ENCODE peak calls at places on chromosomes 6 and 20, in six cellular contexts. M, J, G, E, S and D are unnamed samples. For H3K36me3, the result is how much of the 10 kb centered on the place peaks cover.

GRCh38 chr6:139482184-139482751 is 107.8 kb upstream of the CITED2 start:
- DNase-seq in M (peak), J (no peak), G (no peak), E (no peak), S (no peak), D (no peak)

GRCh38 chr6:95142661-95143060 is 434.7 kb upstream of the MANEA start:
- DNase-seq in M (no peak), J (no peak), G (no peak), E (no peak), S (no peak), D (no peak)

GRCh38 chr6:79230149-79230548 is 4.3 kb downstream of the HMGN3 start:
- DNase-seq in M (no peak), J (no peak), G (no peak), E (no peak), S (no peak), D (no peak)

GRCh38 chr20:8428988-8429387 is 296.9 kb downstream of the PLCB1 start:
- DNase-seq in M (no peak), J (no peak), G (no peak), E (no peak), S (no peak), D (no peak)

GRCh38 chr6:32761084-32761483 is 2.2 kb downstream of the HLA-DQB2 start:
- DNase-seq in M (no peak), J (no peak), G (no peak), E (no peak), S (no peak), D (no peak)

GRCh38 chr6:145755682-145756081 is 20.4 kb upstream of the EPM2A start:
- DNase-seq in M (no peak), J (no peak), G (no peak), E (no peak), S (no peak), D (no peak)

GRCh38 chr6:12119085-12119588 is 107.0 kb downstream of the HIVEP1 start:
- DNase-seq in M (no peak), J (no peak), G (no peak), E (no peak), S (no peak), D (no peak)

GRCh38 chr20:21100590-21101452 is 5.3 kb downstream of the LINC00237 start:
- DNase-seq in M (peak), J (no peak), G (no peak), E (no peak), S (no peak), D (no peak)

GRCh38 chr6:169340395-169340794 is 86.7 kb upstream of the THBS2 start:
- DNase-seq in M (no peak), J (peak), G (no peak), E (no peak), S (no peak), D (no peak)

GRCh38 chr6:98039876-98040605 is 757.0 kb upstream of the MMS22L start:
- DNase-seq in M (peak), J (no peak), G (no peak), E (no peak), S (no peak), D (no peak)
- TF ChIP-seq CTCF in M (peak), J (no peak), G (no peak), E (no peak), S (peak), D (no peak)

GRCh38 chr6:39344821-39345280 is 22.3 kb upstream of the KCNK16 start:
- DNase-seq in M (no peak), J (no peak), G (no peak), E (no peak), S (no peak), D (no peak)
- H3K27ac ChIP-seq in M (no peak), J (no peak), G (peak), E (no peak), S (no peak), D (peak)

DNA sequence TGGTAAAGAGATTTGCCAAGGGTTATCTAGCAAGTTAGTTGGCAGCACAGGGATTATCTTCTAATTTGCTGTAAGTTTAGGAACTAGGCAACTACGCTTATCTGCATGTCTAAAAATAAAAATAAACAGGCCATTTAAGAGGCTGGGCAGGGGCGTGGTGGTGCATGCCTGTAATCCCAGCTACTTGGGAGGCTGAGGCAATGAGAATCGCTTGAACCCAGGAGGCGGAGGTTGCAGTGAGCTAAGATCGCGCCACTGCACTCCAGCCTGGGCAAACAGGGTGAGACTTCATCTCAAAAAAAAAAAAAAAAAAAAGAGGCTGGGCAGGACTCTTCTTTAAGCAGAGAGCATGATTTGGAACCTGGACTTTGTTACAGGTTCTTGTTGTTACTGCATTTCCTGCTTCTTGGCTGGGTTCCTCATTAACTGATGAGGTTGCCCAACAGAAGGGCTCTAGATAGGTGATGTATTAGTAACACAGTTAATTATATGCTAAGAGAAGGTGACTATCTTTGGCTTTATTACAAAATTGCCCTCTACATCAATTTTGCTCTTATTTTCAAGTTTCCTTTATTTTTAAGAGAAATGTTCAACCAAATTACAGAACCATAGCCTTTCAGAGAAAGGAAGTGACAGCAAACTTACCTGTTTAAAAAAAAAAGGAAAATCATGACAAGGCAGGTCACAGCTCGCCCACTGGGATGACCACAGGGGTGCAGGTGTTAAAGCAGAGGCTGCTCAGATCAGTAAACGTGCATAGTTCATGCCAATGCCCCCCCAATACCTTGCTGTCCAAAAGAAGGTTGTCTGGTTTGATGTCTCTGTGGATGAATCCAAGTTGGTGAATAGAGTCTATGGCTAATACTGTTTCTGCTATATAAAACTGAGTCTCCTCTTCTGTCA is 32.5 kb downstream of the STK38 start:
- DNase-seq in M (no peak), J (no peak), G (no peak), E (no peak), S (no peak), D (no peak)
- H3K36me3 ChIP-seq in M (under half), J (under half), G (under half), E (half or more), S (half or more), D (half or more)

DNA sequence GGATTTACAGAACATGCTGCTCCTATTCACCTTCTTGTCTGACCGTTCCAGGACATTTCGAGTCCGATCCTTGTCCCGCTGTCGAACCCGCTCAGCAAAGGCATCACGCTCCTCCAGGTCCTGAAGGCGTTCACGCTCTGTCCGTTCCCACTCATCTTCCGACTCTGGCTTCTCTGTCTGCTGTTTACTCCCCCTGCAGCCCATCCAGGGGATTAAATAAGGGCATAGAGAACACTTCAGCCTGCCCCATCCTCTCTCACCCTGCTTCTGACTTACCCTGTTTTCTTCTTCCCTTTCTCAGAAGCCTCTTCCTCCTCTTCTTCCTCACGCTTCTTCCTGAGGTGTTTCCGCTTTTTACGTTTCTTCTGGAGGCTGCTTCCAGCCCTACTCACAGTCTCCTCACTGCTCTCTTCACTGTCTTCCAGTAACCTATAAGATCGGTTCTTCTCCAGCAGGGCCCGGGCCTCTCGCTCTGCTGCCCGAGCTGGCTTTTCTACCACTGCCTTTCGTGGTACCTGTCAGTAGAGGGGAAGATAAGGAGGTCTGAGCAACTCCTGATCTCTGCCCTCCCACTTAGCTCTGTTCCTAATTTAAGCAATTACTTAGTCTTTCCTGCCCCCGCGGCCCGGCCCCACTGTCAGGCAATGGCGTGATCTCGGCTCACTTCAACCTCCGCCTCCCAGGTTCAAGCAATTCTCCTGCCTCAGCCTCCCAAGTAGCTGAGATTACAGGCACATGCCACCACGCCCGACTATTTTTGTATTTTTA is 1.9 kb downstream of the DHX16 start:
- DNase-seq in M (peak), J (no peak), G (no peak), E (no peak), S (no peak), D (no peak)
- TF ChIP-seq CTCF in M (peak), J (no peak), G (no peak), E (no peak), S (no peak), D (no peak)

DNA sequence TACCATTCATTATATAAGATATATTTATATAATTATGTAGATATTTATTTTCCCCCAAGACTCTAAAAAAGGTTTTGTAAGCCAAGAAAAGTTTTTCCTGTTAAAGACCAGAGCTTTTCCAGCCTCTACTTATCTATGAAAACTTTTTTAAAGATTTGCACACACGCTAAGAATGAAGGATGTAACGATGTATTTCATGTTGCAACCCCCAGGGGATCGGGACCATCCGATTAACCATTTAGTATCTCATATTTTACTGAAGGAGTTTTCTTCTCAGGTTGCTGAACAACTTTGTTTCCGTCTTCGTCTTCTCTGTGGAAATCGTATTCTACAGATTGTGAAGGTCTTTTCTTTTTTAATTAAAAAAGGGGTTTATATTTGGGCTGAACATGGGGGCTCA is 70.0 kb upstream of the SASH1 start:
- DNase-seq in M (no peak), J (no peak), G (no peak), E (no peak), S (no peak), D (no peak)
- H3K27ac ChIP-seq in M (no peak), J (no peak), G (peak), E (no peak), S (peak), D (no peak)

DNA sequence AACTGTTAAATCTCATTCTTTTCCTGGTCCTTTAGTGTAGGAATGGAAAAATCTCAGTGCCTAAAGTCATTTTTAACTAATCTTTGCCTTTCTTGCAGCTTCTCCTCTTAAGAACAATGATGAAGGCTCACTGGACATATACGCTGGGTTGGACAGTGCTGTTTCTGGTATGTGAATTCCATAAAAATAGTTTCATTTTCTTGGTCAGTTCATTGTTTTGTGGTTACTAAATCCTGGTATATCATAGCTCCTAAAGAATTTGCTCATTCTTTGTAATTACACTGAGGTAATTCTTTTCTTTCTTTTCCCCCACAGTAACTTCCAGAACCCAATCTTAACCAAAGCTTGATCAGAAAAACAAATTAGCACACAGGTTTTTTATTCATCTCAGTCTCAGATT is 23.4 kb downstream of the CASP8AP2 start:
- DNase-seq in M (no peak), J (no peak), G (no peak), E (no peak), S (no peak), D (no peak)
- H3K36me3 ChIP-seq in M (under half), J (under half), G (half or more), E (half or more), S (half or more), D (half or more)

GRCh38 chr6:157911278-157911677 is 70.4 kb upstream of the SYNJ2 start:
- DNase-seq in M (peak), J (no peak), G (no peak), E (no peak), S (no peak), D (no peak)
- TF ChIP-seq CTCF in M (no peak), J (no peak), G (no peak), E (no peak), S (peak), D (no peak)